ENCODE peak calls at places on chromosomes 1 and 21, in nine cellular contexts. U is GM18507; J is midbrain; F is mesothelial cell of epicardium; D is stimulated activated CD4-positive, alpha-beta T cell treated with anti-CD3 and anti-CD28 coated beads, Interleukin-1b, Interleukin-23, amount 100 ng/mL, for 4 hours; Q is HT1080; C is activated naive CD4-positive, alpha-beta T cell treated with anti-CD3 and anti-CD28 coated beads, Interleukin-2, amount 50 U/mL, for 16 hours; E is activated T-helper 1 cell treated with anti-CD3 and anti-CD28 coated beads, Interleukin-12 subunit alpha, Interleukin-12 subunit beta, Interleukin-2, Interleukin-4 antibody, amounts not matched to agents 30 ng/mL and 10 ng/mL and 1 ng/mL, durations not matched to agents 14 hours and 24 hours and 36 hours; T is NCI-H526 treated with DMSO at 0.1 percent for 48 hours. L is an unnamed sample.

GRCh38 chr1:197126698-197127097 is 19.8 kb downstream of the ASPM start:
- DNase-seq in U (no peak), J (no peak), F (no peak), D (no peak), Q (no peak), C (no peak), E (no peak), T (no peak), L (no peak)

GRCh38 chr1:31645274-31645568 is 545 bp upstream of the PEF1 start:
- DNase-seq in U (no peak), J (no peak), F (no peak), D (no peak), Q (no peak), C (no peak), E (no peak), T (no peak), L (no peak)

GRCh38 chr21:36237441-36237840 is 80.8 kb downstream of the DOP1B start:
- DNase-seq in U (no peak), J (no peak), F (no peak), D (no peak), Q (no peak), C (no peak), E (no peak), T (no peak), L (no peak)

GRCh38 chr1:246565751-246566127 is 322 bp downstream of the TFB2M start:
- DNase-seq in U (no peak), J (no peak), F (no peak), D (no peak), Q (no peak), C (no peak), E (no peak), T (no peak), L (no peak)

GRCh38 chr1:208329291-208329690 is 85.1 kb upstream of the PLXNA2 start:
- DNase-seq in U (no peak), J (no peak), F (no peak), D (no peak), Q (peak; percentile 69), C (no peak), E (no peak), T (no peak), L (no peak)

GRCh38 chr21:45365608-45366241 is 39.2 kb upstream of the COL18A1 start:
- DNase-seq in U (no peak), J (no peak), F (no peak), D (no peak), Q (peak; percentile 46), C (no peak), E (no peak), T (no peak), L (no peak)

GRCh38 chr1:226949401-226949800 is 9.3 kb downstream of the COQ8A start:
- DNase-seq in U (no peak), J (no peak), F (no peak), D (no peak), Q (no peak), C (no peak), E (no peak), T (no peak), L (no peak)

GRCh38 chr1:94597701-94598100 is 56.1 kb upstream of the F3 start:
- DNase-seq in U (no peak), J (no peak), F (no peak), D (no peak), Q (peak; percentile 80), C (no peak), E (no peak), T (no peak), L (no peak)

GRCh38 chr1:2546515-2547209 is 9.5 kb upstream of the TNFRSF14 start:
- DNase-seq in U (no peak), J (peak; percentile 49), F (no peak), D (peak; percentile 71), Q (peak; percentile 93), C (peak; percentile 75), E (peak; percentile 88), T (peak; percentile 66), L (peak; percentile 47)

GRCh38 chr1:204507317-204508105 is 8.7 kb upstream of the MDM4 start:
- DNase-seq in U (no peak), J (peak; percentile 40), F (peak; percentile 46), D (no peak), Q (peak; percentile 77), C (no peak), E (no peak), T (peak; percentile 41), L (no peak)

GRCh38 chr1:156999596-157000320 is 45.8 kb downstream of the ARHGEF11 start:
- DNase-seq in U (no peak), J (no peak), F (no peak), D (no peak), Q (no peak), C (no peak), E (no peak), T (no peak), L (no peak)

GRCh38 chr1:181651276-181651675 is 168.0 kb downstream of the CACNA1E start:
- DNase-seq in U (no peak), J (no peak), F (no peak), D (no peak), Q (peak; percentile 51), C (no peak), E (no peak), T (no peak), L (no peak)

GRCh38 chr1:115310821-115311220 is 27.2 kb downstream of the NGF start:
- DNase-seq in U (no peak), J (no peak), F (no peak), D (no peak), Q (no peak), C (no peak), E (no peak), T (peak; percentile 80), L (no peak)

GRCh38 chr1:224211262-224211962 is 28.4 kb downstream of the DEGS1 start:
- DNase-seq in U (no peak), J (peak; percentile 15), F (no peak), D (no peak), Q (peak; percentile 41), C (no peak), E (no peak), T (no peak), L (no peak)

GRCh38 chr1:55286851-55287602 is 71.9 kb upstream of the USP24 start:
- DNase-seq in U (no peak), J (no peak), F (no peak), D (no peak), Q (peak; percentile 50), C (no peak), E (no peak), T (no peak), L (no peak)

GRCh38 chr1:68163220-68163619 is 69.1 kb downstream of the WLS start:
- DNase-seq in U (no peak), J (no peak), F (no peak), D (no peak), Q (no peak), C (no peak), E (no peak), T (no peak), L (no peak)

GRCh38 chr1:98030483-98030882 is 109.6 kb upstream of the DPYD start:
- DNase-seq in U (no peak), J (no peak), F (no peak), D (no peak), Q (peak; percentile 74), C (no peak), E (no peak), T (no peak), L (no peak)

GRCh38 chr1:205827623-205828022 is 14.6 kb upstream of the SLC41A1 start:
- DNase-seq in U (no peak), J (no peak), F (no peak), D (no peak), Q (no peak), C (no peak), E (no peak), T (peak; percentile 2), L (no peak)